ENCODE peak calls at places on chromosomes 16 and 17, in four cellular contexts. P, L, T and C are unnamed samples. For H3K4me1, the result is how much of the 10 kb centered on the place peaks cover.

GRCh38 chr17:11326492-11326891 is 85.5 kb downstream of the SHISA6 start:
- DNase-seq in L (no peak), T (no peak), P (no peak), C (no peak)

GRCh38 chr17:50466371-50467113 is 2.1 kb downstream of the CHAD start:
- DNase-seq in T (no peak), P (no peak), L (peak), C (peak)

GRCh38 chr17:39229274-39229913 is 3.6 kb upstream of the STAC2 start:
- DNase-seq in P (no peak), T (no peak), L (no peak), C (no peak)

GRCh38 chr16:51383909-51384308 is 232.8 kb upstream of the SALL1 start:
- DNase-seq in T (peak), L (no peak), P (no peak), C (no peak)

GRCh38 chr16:87956771-87957279 is 5.6 kb downstream of the BANP start:
- DNase-seq in L (no peak), P (no peak), T (peak), C (no peak)

GRCh38 chr16:88705746-88706287 is 391 bp downstream of the RNF166 start:
- DNase-seq in T (no peak), L (no peak), P (no peak), C (no peak)

GRCh38 chr17:4048218-4048617 is 84.0 kb upstream of the ATP2A3 start:
- DNase-seq in P (no peak), T (peak), L (no peak), C (no peak)

GRCh38 chr16:75305364-75306101 is 54.1 kb upstream of the BCAR1 start:
- DNase-seq in T (peak), L (peak), P (peak), C (peak)

GRCh38 chr17:70137451-70138230 is 31.7 kb upstream of the KCNJ2 start:
- DNase-seq in T (peak), P (peak), L (peak), C (peak)

GRCh38 chr16:66169817-66170216 is 196.7 kb upstream of the CDH5 start:
- DNase-seq in P (no peak), L (no peak), T (peak), C (no peak)

GRCh38 chr16:27539120-27539519 is 10.6 kb downstream of the GTF3C1 start:
- DNase-seq in P (no peak), T (no peak), L (no peak), C (no peak)

GRCh38 chr17:64499805-64500486 is 3.1 kb upstream of the POLG2 start:
- DNase-seq in P (no peak), T (no peak), L (no peak), C (no peak)

GRCh38 chr17:40598928-40599627 is 33.8 kb upstream of the CCR7 start:
- DNase-seq in P (peak), T (no peak), L (no peak), C (no peak)

GRCh38 chr16:54175552-54176375 is 110.8 kb downstream of the IRX3 start:
- DNase-seq in P (no peak), L (no peak), T (no peak), C (no peak)

GRCh38 chr17:49969134-49969759 is at the start of gene DLX4:
- DNase-seq in L (no peak), T (no peak), P (no peak), C (peak)

GRCh38 chr17:59859444-59860025 is 33.2 kb downstream of the TUBD1 start:
- DNase-seq in T (no peak), P (no peak), L (no peak), C (peak)

GRCh38 chr16:86994651-86995171 is 322.5 kb downstream of the C16orf95 start:
- DNase-seq in P (no peak), L (no peak), T (no peak), C (no peak)

GRCh38 chr16:57530531-57531252 is 5.7 kb downstream of the CCDC102A start:
- DNase-seq in P (no peak), L (no peak), T (no peak), C (peak)

GRCh38 chr16:5850632-5851175 is 753.1 kb upstream of the EEF2KMT start:
- DNase-seq in T (no peak), L (no peak), P (no peak), C (no peak)

GRCh38 chr17:74749262-74750038 is 1.0 kb downstream of the NHERF1 start:
- DNase-seq in L (peak), P (no peak), T (peak), C (peak)

GRCh38 chr17:16440814-16441629 is 25.7 kb downstream of the TRPV2 start:
- DNase-seq in P (no peak), T (no peak), L (no peak), C (no peak)

GRCh38 chr17:48059125-48059668 is 11.0 kb downstream of the NFE2L1 start:
- DNase-seq in T (no peak), P (no peak), L (no peak), C (no peak)

GRCh38 chr17:48058393-48059124 is 10.4 kb downstream of the NFE2L1 start:
- DNase-seq in T (no peak), L (no peak), P (no peak), C (no peak)

GRCh38 chr17:48060249-48060648 is 12.1 kb downstream of the NFE2L1 start:
- DNase-seq in P (no peak), L (no peak), T (no peak), C (no peak)

GRCh38 chr17:48064638-48065037 is 16.5 kb downstream of the NFE2L1 start:
- DNase-seq in P (no peak), T (no peak), L (no peak), C (no peak)

GRCh38 chr17:48062273-48062672 is 14.1 kb downstream of the NFE2L1 start:
- DNase-seq in P (no peak), L (no peak), T (no peak), C (no peak)
- H3K4me1 ChIP-seq in P (under half), L (under half), T (under half), C (under half)

DNA sequence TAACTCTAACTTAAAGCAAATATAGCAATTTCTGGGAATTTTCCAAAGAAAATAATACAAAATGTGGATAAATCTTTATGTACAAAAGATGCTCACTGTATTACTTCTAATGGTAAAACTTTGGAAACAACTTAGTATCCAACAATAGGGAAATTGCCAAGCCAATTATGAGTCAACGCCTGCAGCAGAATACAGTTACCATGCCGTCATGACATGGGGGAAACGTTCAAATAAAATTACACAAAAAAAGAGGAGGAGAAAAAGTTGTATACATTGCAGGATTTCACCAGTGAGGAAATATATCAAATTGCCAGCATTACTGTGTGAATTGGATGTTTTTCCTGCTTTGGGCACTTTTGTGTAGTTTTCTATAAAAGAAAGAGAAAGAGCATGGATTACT is 469.6 kb downstream of the SOX9 start:
- DNase-seq in L (no peak), P (no peak), T (no peak), C (peak)
- H3K4me1 ChIP-seq in L (under half), P (under half), T (under half), C (under half)

GRCh38 chr16:13099822-13100221 is 198.4 kb downstream of the SHISA9 start:
- DNase-seq in P (no peak), L (no peak), T (peak), C (no peak)
- H3K4me1 ChIP-seq in P (under half), L (under half), T (under half), C (under half)

GRCh38 chr16:85570735-85571562 is 42.2 kb upstream of the GSE1 start:
- DNase-seq in P (peak), T (no peak), L (no peak), C (no peak)

GRCh38 chr16:85570213-85570734 is 42.8 kb upstream of the GSE1 start:
- DNase-seq in L (no peak), T (no peak), P (no peak), C (no peak)

GRCh38 chr16:85568519-85568918 is 44.6 kb upstream of the GSE1 start:
- DNase-seq in L (peak), T (no peak), P (peak), C (peak)

GRCh38 chr16:85569039-85569614 is 44.0 kb upstream of the GSE1 start:
- DNase-seq in L (no peak), P (no peak), T (no peak), C (peak)

GRCh38 chr16:85569615-85570212 is 43.4 kb upstream of the GSE1 start:
- DNase-seq in L (no peak), P (no peak), T (peak), C (no peak)
- H3K4me1 ChIP-seq in L (half or more), P (under half), T (under half), C (under half)

GRCh38 chr16:67516296-67517177 is 12.1 kb upstream of the RIPOR1 start:
- DNase-seq in P (no peak), L (no peak), T (no peak), C (no peak)
- H3K4me1 ChIP-seq in P (under half), L (under half), T (under half), C (under half)

GRCh38 chr17:73302189-73302588 is 9.6 kb downstream of the CDC42EP4 start:
- DNase-seq in L (no peak), T (no peak), P (no peak), C (no peak)

GRCh38 chr17:73304438-73304837 is 7.4 kb downstream of the CDC42EP4 start:
- DNase-seq in T (peak), P (no peak), L (no peak), C (no peak)

GRCh38 chr17:73301359-73301758 is 10.4 kb downstream of the CDC42EP4 start:
- DNase-seq in L (no peak), T (no peak), P (no peak), C (no peak)

GRCh38 chr17:73297934-73298861 is 13.6 kb downstream of the CDC42EP4 start:
- DNase-seq in L (no peak), P (no peak), T (peak), C (no peak)

GRCh38 chr17:73300392-73300791 is 11.4 kb downstream of the CDC42EP4 start:
- DNase-seq in P (no peak), T (no peak), L (no peak), C (peak)
- H3K4me1 ChIP-seq in P (under half), T (under half), L (under half), C (under half)